ENCODE peak calls at places on chromosomes 3 and 15, in four cellular contexts. Q is gastrocnemius medialis, X is neuronal stem cell, L is upper lobe of right lung. E is an unnamed sample.

GRCh38 chr3:89042251-89042650 is 65.2 kb upstream of the EPHA3 start:
- DNase-seq in Q (no peak), X (no peak), L (no peak), E (no peak)

GRCh38 chr3:144197582-144197981 is 226.0 kb downstream of the DIPK2A start:
- DNase-seq in Q (no peak), X (no peak), L (no peak), E (no peak)

GRCh38 chr3:141525813-141526212 is 39.0 kb downstream of the RASA2 start:
- DNase-seq in Q (no peak), X (no peak), L (no peak), E (no peak)

GRCh38 chr15:51229907-51230328 is 108.5 kb downstream of the CYP19A1 start:
- DNase-seq in Q (no peak), X (peak; percentile 17), L (no peak), E (no peak)

GRCh38 chr15:43103939-43104338 is 1.9 kb downstream of the UBR1 start:
- DNase-seq in Q (no peak), X (no peak), L (no peak), E (no peak)

GRCh38 chr15:101615986-101616848 is 36.0 kb downstream of the TM2D3 start:
- DNase-seq in Q (no peak), X (peak; percentile 67), L (no peak), E (no peak)

GRCh38 chr3:40827942-40828688 is 303.4 kb downstream of the ZNF621 start:
- DNase-seq in Q (peak; percentile 61), X (no peak), L (no peak), E (no peak)

GRCh38 chr3:113659121-113659531 is 37.3 kb downstream of the USF3 start:
- DNase-seq in Q (no peak), X (no peak), L (no peak), E (no peak)

GRCh38 chr15:57406040-57406772 is 29.9 kb downstream of the CGNL1 start:
- DNase-seq in Q (no peak), X (no peak), L (no peak), E (no peak)

GRCh38 chr3:152283492-152284381 is 15.0 kb downstream of the MBNL1 start:
- DNase-seq in Q (no peak), X (no peak), L (no peak), E (no peak)

GRCh38 chr3:127373701-127374625 is 86.1 kb upstream of the PRR20G start:
- DNase-seq in Q (no peak), X (no peak), L (peak; percentile 66), E (no peak)

GRCh38 chr3:31534036-31534435 is 1.3 kb downstream of the STT3B start:
- DNase-seq in Q (no peak), X (no peak), L (no peak), E (no peak)

GRCh38 chr3:89947357-89947954 is 840.0 kb downstream of the EPHA3 start:
- DNase-seq in Q (no peak), X (no peak), L (no peak), E (no peak)

GRCh38 chr3:53255360-53255774 is 455 bp downstream of the TKT start:
- DNase-seq in Q (no peak), X (no peak), L (peak; percentile 79), E (peak; percentile 42)

GRCh38 chr3:108757404-108757982 is at the start of gene RETNLB:
- DNase-seq in Q (no peak), X (no peak), L (no peak), E (no peak)

GRCh38 chr3:14406762-14407161 is 4.4 kb downstream of the SLC6A6 start:
- DNase-seq in Q (no peak), X (no peak), L (no peak), E (no peak)

GRCh38 chr15:47674576-47675232 is 42.6 kb upstream of the SEMA6D start:
- DNase-seq in Q (no peak), X (peak; percentile 40), L (no peak), E (no peak)

GRCh38 chr3:9889405-9889804 is 1.0 kb upstream of the JAGN1 start:
- DNase-seq in Q (no peak), X (no peak), L (no peak), E (no peak)

GRCh38 chr15:69143756-69144436 is 16.5 kb upstream of the GLCE start:
- DNase-seq in Q (no peak), X (no peak), L (no peak), E (no peak)

GRCh38 chr3:10600159-10601125 is 95.1 kb upstream of the ATP2B2 start:
- DNase-seq in Q (no peak), X (no peak), L (no peak), E (no peak)

GRCh38 chr15:49155834-49156627 is 632 bp upstream of the COPS2 start:
- DNase-seq in Q (no peak), X (peak; percentile 17), L (no peak), E (no peak)

GRCh38 chr3:178560759-178561158 is 24.5 kb downstream of the KCNMB2 start:
- DNase-seq in Q (no peak), X (no peak), L (no peak), E (no peak)

GRCh38 chr3:178562869-178563232 is 26.6 kb downstream of the KCNMB2 start:
- DNase-seq in Q (no peak), X (no peak), L (no peak), E (no peak)

GRCh38 chr3:178562143-178562868 is 26.1 kb downstream of the KCNMB2 start:
- DNase-seq in Q (no peak), X (no peak), L (no peak), E (no peak)

GRCh38 chr3:178561239-178561638 is 25.0 kb downstream of the KCNMB2 start:
- DNase-seq in Q (no peak), X (no peak), L (no peak), E (no peak)

GRCh38 chr3:178558637-178559036 is 22.4 kb downstream of the KCNMB2 start:
- DNase-seq in Q (no peak), X (no peak), L (no peak), E (no peak)
- H3K4me1 ChIP-seq in Q (peaks cover 11% of the 10 kb centered on the region), X (no peaks in the 10 kb centered on the region), L (no peaks in the 10 kb centered on the region), E (no peaks in the 10 kb centered on the region)

DNA sequence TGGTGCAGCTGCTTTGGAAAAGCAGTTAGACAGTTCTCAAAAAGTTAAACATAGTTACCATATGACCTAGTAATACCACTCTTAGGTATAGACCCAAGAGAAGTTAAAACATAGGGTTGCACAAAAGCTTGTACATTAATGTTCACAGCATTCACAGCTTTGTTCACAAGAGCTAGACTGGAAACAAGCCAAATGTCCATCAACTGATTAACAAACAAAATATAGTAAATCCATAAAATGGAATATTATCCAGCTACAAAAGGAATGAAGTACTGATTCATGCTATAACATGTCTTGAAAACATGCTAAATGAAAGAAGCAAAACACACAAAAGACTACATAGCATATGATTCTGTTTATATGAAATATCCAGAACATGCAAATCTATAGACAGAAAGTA is 2.8 kb upstream of the COPG1 start:
- DNase-seq in Q (no peak), X (no peak), L (no peak), E (no peak)
- H3K36me3 ChIP-seq in Q (no peaks in the 10 kb centered on the region), X (peaks cover 1% of the 10 kb centered on the region), L (peaks cover 2% of the 10 kb centered on the region), E (peaks cover 19% of the 10 kb centered on the region)

GRCh38 chr3:159824341-159824740 is 164.3 kb upstream of the IL12A start:
- DNase-seq in Q (peak; percentile 81), X (no peak), L (no peak), E (peak; percentile 70)
- H3K4me1 ChIP-seq in Q (peaks cover 17% of the 10 kb centered on the region), X (peaks cover 7% of the 10 kb centered on the region), L (peaks cover 9% of the 10 kb centered on the region), E (peaks cover 55% of the 10 kb centered on the region)

GRCh38 chr3:38488949-38489348 is 7.2 kb upstream of the EXOG start:
- DNase-seq in Q (no peak), X (no peak), L (no peak), E (no peak)

GRCh38 chr3:38493019-38493418 is 3.1 kb upstream of the EXOG start:
- DNase-seq in Q (no peak), X (no peak), L (no peak), E (no peak)

GRCh38 chr3:38491215-38491614 is 4.9 kb upstream of the EXOG start:
- DNase-seq in Q (no peak), X (no peak), L (no peak), E (no peak)

GRCh38 chr3:38489766-38490165 is 6.4 kb upstream of the EXOG start:
- DNase-seq in Q (no peak), X (no peak), L (no peak), E (no peak)

DNA sequence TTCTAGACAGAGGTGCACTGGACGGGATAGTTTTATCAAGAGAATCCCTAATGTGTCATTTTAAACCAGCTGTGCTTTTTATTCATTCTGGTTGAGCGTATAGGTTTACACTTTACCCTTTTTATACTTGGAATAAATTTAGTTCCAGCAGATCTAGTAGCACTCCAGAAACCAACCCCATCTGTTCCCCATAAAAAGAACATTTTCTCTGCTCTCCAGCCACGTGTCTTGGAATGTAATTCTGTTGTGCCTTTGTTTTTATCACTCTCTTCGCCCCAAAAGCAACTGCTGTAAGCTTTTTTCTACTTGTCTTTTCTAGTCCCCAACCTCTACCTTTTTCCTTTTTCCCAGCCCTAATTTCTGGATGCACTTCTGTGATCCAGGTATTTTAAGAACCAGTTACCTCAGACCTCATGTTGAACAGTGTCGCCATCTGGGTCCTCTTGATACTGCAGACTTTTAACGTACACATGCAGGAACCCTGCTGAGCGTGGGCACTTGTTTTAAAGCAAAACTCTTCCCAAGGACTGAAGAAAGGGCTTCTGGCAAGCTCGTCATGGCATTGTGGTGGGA is 5.8 kb upstream of the EXOG start:
- DNase-seq in Q (no peak), X (no peak), L (no peak), E (no peak)
- H3K36me3 ChIP-seq in Q (no peaks in the 10 kb centered on the region), X (peaks cover 4% of the 10 kb centered on the region), L (peaks cover 4% of the 10 kb centered on the region), E (no peaks in the 10 kb centered on the region)

GRCh38 chr3:185057829-185058228 is 95.0 kb downstream of the C3orf70 start:
- DNase-seq in Q (no peak), X (no peak), L (no peak), E (no peak)

GRCh38 chr3:185056908-185057307 is 96.0 kb downstream of the C3orf70 start:
- DNase-seq in Q (no peak), X (no peak), L (no peak), E (no peak)

GRCh38 chr3:185049710-185050109 is 103.2 kb downstream of the C3orf70 start:
- DNase-seq in Q (no peak), X (no peak), L (no peak), E (no peak)

DNA sequence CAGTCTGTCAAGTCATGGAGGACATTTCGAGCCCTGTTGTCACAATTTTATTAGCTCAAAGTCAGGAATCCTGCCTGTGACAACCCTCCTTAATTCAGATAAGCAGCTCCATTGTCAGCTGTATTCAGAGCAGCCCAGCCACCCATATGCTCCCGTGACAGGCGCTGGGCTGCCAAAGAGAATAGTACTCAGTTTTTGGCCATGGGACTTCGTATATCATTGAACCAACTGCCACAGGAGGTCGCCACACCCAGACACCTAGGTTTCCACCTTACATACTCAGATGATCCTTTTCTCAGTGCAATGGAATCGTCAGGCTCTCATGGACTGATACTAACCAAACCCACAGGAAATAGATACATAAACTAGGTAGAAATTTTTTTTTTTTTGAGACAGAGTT is 100.2 kb downstream of the C3orf70 start:
- DNase-seq in Q (no peak), X (no peak), L (no peak), E (no peak)
- H3K4me1 ChIP-seq in Q (no peaks in the 10 kb centered on the region), X (no peaks in the 10 kb centered on the region), L (no peaks in the 10 kb centered on the region), E (no peaks in the 10 kb centered on the region)

DNA sequence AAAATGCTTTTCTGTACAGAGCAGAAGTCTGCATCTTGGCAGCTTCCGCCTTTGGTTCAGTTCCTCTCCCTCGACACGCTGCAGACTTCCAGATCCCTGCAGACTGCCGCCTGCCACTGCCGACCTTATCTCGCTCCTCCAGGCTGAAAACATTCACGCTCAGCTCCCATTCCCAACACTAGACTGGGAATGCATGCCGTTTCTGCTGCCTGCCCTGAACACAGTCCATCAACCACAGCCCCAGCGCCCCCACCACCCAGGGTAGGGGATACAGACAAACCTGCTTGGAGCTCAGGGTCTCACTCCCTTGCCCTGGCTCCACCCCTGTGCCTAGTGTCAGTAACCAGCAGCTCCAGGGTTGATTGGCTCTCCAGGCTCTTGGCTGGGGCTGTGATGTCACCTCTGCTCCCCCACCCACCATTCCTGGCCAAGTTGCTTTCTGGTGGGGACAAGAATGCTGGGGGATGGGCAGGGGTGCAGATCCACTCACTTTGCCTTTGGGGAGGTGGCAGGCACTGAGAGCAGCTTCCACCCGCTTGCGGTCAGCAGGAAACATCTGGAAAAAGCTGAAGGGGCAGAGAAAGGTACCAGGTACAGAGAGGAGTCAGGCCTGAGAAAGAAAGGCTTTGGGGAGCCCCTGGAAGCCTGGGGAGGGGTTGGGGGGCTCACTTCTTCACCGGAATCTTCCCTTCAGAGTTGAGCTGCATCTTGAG is 6.1 kb downstream of the PLCB2 start:
- DNase-seq in Q (no peak), X (no peak), L (no peak), E (peak; percentile 71)
- H3K36me3 ChIP-seq in Q (no peaks in the 10 kb centered on the region), X (no peaks in the 10 kb centered on the region), L (peaks cover 9% of the 10 kb centered on the region), E (no peaks in the 10 kb centered on the region)

E was measured in RWPE2.